ENCODE peak calls at places on chromosome 13, in four cellular contexts. N is adrenal gland, Y is brain microvascular endothelial cell, K is HFFc6. S is an unnamed sample.

GRCh38 chr13:94731028-94731427 is 18.7 kb upstream of the SOX21 start:
- DNase-seq in N (no peak), Y (no peak), K (no peak), S (no peak)

GRCh38 chr13:53379485-53379884 is 350.9 kb downstream of the OLFM4 start:
- DNase-seq in N (no peak), Y (no peak), K (no peak), S (no peak)

GRCh38 chr13:110432522-110432921 is 125.4 kb downstream of the COL4A2 start:
- DNase-seq in N (no peak), Y (no peak), K (no peak), S (no peak)

GRCh38 chr13:100620792-100621191 is 32.2 kb upstream of the GGACT start:
- DNase-seq in N (no peak), Y (no peak), K (no peak), S (no peak)

GRCh38 chr13:113643593-113643992 is 14.4 kb downstream of the ATP4B start:
- DNase-seq in N (no peak), Y (no peak), K (no peak), S (no peak)

GRCh38 chr13:49932066-49932465 is 4.1 kb downstream of the SPRYD7 start:
- DNase-seq in N (no peak), Y (no peak), K (no peak), S (no peak)

GRCh38 chr13:73849292-73849691 is 284.9 kb downstream of the KLF12 start:
- DNase-seq in N (no peak), Y (peak; percentile 47), K (peak; percentile 55), S (peak; percentile 6)

GRCh38 chr13:25406377-25406776 is 34.6 kb downstream of the ATP8A2 start:
- DNase-seq in N (no peak), Y (peak; percentile 3), K (no peak), S (no peak)

GRCh38 chr13:22944378-22944777 is 236.4 kb upstream of the SGCG start:
- DNase-seq in N (no peak), Y (no peak), K (no peak), S (no peak)

GRCh38 chr13:109795021-109795420 is 8.6 kb upstream of the IRS2 start:
- DNase-seq in N (no peak), Y (no peak), K (no peak), S (peak; percentile 30)

GRCh38 chr13:73248711-73249580 is 190.1 kb downstream of the KLF5 start:
- DNase-seq in N (no peak), Y (no peak), K (no peak), S (peak; percentile 87)

GRCh38 chr13:34411881-34412280 is 530.2 kb upstream of the NBEA start:
- DNase-seq in N (no peak), Y (no peak), K (peak; percentile 25), S (no peak)

GRCh38 chr13:51999525-51999924 is 11.7 kb downstream of the ATP7B start:
- DNase-seq in N (no peak), Y (no peak), K (no peak), S (peak; percentile 85)

GRCh38 chr13:110336681-110337080 is 29.6 kb downstream of the COL4A2 start:
- DNase-seq in N (no peak), Y (no peak), K (no peak), S (no peak)

DNA sequence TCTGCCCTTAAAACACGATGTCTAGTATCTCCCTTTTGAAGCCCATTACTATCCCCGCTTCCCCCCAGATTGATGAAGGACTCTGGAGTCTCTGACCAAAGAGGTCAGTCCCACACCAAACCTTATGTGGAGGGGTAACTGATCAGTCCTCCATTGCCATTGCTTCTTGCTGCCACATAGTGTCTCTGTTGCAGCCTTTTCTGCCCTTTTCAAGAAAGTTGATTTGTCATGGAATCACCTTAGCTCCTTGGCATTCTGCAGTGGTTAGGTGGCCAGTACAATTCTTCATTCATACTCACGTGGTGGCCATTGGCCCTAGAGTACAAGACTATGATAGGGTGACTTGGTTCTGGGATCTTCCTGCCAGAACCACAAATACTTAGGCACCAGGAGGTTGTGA is 8.4 kb upstream of the HTR2A start:
- DNase-seq in N (no peak), Y (no peak), K (no peak), S (no peak)
- TF ChIP-seq CTCF in N (no peak), Y (peak; percentile 51), K (peak; percentile 4), S (no peak)

DNA sequence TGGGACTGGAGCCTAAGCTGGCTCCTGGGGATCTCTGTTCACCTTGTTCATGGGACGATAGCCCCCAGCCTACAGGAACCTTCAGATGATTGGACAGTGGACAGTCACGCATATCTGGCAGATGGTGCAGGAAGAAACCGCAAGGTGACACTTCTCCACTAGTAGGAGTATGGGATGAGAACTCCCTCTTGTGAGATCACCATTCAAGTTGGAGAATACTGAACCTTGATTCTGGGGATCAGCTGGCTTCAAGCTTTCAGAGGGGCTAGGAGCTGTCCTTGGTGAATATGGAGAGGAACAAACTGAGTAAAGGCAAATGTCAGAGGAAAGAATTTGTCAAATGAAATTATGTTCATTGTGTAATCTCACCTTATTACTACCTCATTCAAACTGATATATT is 204.5 kb downstream of the PDS5B start:
- DNase-seq in N (no peak), Y (no peak), K (no peak), S (no peak)
- TF ChIP-seq CTCF in N (no peak), Y (peak; percentile 38), K (peak; percentile 50), S (no peak)

GRCh38 chr13:42215578-42216421 is 56.2 kb upstream of the AKAP11 start:
- DNase-seq in N (peak; percentile 45), Y (peak; percentile 38), K (peak; percentile 42), S (peak; percentile 27)
- TF ChIP-seq CTCF in N (peak; percentile 46), Y (peak; percentile 74), K (peak; percentile 76), S (peak; percentile 39)

GRCh38 chr13:28532226-28533048 is 37.5 kb upstream of the FLT1 start:
- DNase-seq in N (peak; percentile 32), Y (no peak), K (no peak), S (no peak)
- TF ChIP-seq CTCF in N (no peak), Y (no peak), K (no peak), S (no peak)

DNA sequence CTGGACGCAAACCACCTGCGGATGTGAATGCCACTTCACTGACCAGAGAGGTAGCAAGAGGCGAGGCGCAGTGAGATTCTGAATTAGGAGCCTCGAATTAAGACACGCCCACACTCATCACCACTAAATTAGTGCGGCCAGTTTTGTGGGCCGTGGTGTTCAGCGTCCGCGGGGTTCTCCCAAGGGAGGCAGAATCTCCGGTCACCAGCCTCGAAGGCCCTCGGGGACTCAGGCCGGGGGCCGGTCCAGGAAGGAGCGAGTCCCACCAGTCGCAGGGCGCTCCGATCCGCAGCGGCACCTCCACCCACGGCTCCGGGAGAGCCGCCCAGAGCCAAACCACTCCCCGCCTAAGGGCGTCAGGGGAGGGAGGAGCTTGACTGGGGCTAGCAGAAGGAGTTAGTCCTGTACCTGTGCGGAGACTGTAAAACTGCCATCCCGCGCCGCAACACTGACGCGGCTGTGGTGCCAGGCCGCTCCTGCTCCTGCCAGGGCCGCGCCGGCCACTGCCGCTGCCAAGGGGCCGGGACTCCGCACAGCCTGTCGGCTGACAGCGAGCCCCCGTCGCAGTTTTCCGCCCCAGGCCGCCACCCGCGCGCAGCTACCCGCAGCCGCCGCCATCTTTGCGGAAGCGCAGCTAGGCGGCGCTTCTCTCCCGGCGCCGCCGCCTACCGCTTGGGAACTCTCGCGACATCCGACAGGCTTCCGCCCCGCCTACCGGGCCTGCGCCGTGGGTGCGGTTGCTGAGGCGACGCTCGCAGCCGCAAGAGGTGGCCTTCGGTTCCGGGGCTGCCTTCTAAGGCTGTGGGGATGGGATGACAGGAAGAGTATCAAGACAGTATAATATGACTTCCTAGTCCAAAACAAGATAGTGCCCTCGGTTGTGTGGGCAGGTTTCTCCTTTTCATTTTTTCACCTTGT is at the start of gene MICU2:
- DNase-seq in N (peak; percentile 95), Y (peak; percentile 88), K (peak; percentile 92), S (peak; percentile 94)
- TF ChIP-seq CTCF in N (no peak), Y (no peak), K (peak; percentile 61), S (no peak)

GRCh38 chr13:35978607-35979316 is 152.4 kb downstream of the DCLK1 start:
- DNase-seq in N (peak; percentile 60), Y (peak; percentile 81), K (peak; percentile 55), S (peak; percentile 20)
- TF ChIP-seq CTCF in N (peak; percentile 95), Y (peak; percentile 50), K (peak; percentile 97), S (peak; percentile 76)

GRCh38 chr13:80523134-80523533 is 182.2 kb upstream of the SPRY2 start:
- DNase-seq in N (no peak), Y (no peak), K (no peak), S (no peak)

GRCh38 chr13:80529734-80530133 is 188.8 kb upstream of the SPRY2 start:
- DNase-seq in N (no peak), Y (peak; percentile 15), K (no peak), S (no peak)

GRCh38 chr13:80527400-80527799 is 186.5 kb upstream of the SPRY2 start:
- DNase-seq in N (no peak), Y (no peak), K (no peak), S (no peak)

GRCh38 chr13:80528733-80529132 is 187.8 kb upstream of the SPRY2 start:
- DNase-seq in N (no peak), Y (no peak), K (no peak), S (no peak)

DNA sequence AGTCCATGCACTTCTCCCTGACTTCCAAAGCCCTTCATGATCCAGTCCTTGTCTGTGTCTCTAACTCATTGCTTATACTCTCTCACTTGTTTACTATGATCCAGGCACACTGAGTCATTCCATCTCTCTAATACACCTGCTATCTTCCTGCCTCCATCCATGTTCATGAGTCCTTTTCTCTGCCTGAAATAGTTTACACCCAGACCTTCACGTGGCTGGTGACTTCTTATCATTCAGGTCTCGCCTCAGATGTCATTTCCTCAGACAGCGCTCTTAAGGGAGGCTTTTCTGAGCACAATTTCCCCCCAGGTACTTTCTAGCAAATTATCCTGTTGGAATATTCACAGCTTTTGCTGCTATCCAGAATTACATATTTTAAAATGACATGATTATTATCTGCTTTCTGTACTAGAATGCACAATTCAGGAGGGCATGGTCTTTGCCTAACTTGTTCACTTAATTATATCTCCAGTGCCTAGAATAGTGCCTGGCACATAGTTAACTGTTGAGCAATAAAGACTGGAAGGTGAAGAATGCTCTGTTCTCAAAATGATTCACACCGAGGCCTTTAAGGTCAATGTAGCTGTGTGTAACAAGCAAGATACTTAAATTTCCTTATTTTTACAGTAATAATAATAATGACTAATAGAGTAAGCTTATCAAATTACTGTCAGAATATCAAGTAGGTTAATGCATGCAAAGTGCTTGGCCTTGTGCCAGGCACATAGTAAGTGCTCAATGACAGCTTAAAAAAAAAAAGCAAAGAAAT is 183.7 kb upstream of the SPRY2 start:
- DNase-seq in N (no peak), Y (peak; percentile 53), K (no peak), S (no peak)
- TF ChIP-seq CTCF in N (no peak), Y (no peak), K (no peak), S (no peak)

DNA sequence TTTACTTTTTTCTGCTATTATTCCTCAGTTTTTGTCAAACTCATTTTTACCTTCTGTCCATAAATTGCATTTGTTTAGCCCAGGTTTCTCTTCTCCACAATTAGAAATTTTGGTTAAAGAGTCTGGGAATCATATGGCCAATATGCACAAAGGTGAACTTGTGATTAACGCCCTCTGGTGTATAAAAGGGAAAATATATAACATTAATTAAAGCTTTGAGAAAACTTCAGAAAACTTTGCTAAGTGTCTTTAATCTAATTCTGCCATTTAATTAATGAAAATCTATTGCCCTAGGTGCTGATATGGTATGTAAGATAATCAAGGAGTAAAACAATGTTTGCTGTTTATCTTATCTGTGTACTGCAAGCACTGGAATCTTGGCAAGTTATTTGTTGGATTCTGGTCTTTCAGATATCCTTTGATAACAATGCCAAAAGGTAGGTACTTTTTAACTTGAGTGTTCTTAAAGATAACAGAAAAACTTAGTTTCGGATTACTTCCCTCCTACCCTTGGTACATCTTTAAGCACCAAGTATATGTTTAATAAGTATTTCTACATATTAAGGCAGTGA is 402.6 kb downstream of the SUCLA2 start:
- DNase-seq in N (no peak), Y (no peak), K (no peak), S (no peak)
- TF ChIP-seq CTCF in N (peak; percentile 25), Y (peak; percentile 5), K (peak; percentile 73), S (peak; percentile 25)

S was measured in body of pancreas.